ENCODE peak calls at places on chromosomes 5 and 9, in nine cellular contexts. N is stimulated activated CD4-positive, alpha-beta T cell treated with anti-CD3 and anti-CD28 coated beads, Interleukin-1b, Interleukin-23, amount 100 ng/mL, for 1 hour; I is CD8-positive, alpha-beta memory T cell; K is MCF 10A; Q is cardiac muscle cell; T is lung; L is cerebellar cortex; P is NCI-H1694 treated with DMSO at 0.1 percent for 48 hours; U is neural progenitor cell. V is an unnamed sample.

GRCh38 chr5:133697536-133698258 is 85.4 kb upstream of the FSTL4 start:
- DNase-seq in I (no peak), K (no peak), U (no peak), P (no peak), T (no peak), L (no peak), N (no peak), Q (no peak), V (no peak)

GRCh38 chr9:104256031-104256709 is 162.1 kb downstream of the SMC2 start:
- DNase-seq in U (no peak), I (no peak), Q (peak; percentile 6), T (no peak), K (peak; percentile 55), N (no peak), L (no peak), P (no peak), V (peak; percentile 27)

GRCh38 chr5:174589599-174589998 is 134.8 kb upstream of the MSX2 start:
- DNase-seq in U (peak; percentile 62), K (no peak), N (no peak), T (no peak), I (no peak), Q (no peak), P (no peak), L (no peak), V (no peak)

GRCh38 chr5:78530342-78531096 is 118.1 kb downstream of the LHFPL2 start:
- DNase-seq in P (no peak), K (peak; percentile 42), N (no peak), U (no peak), Q (peak; percentile 89), I (no peak), T (no peak), L (no peak), V (no peak)

GRCh38 chr5:152634596-152634995 is 229.5 kb upstream of the NMUR2 start:
- DNase-seq in L (peak; percentile 97), T (no peak), U (peak; percentile 92), P (peak; percentile 78), Q (no peak), K (no peak), I (no peak), N (no peak), V (no peak)

GRCh38 chr9:75885652-75886051 is 4.8 kb upstream of the PCSK5 start:
- DNase-seq in T (no peak), I (no peak), K (no peak), N (no peak), U (no peak), Q (no peak), P (no peak), L (no peak), V (no peak)

GRCh38 chr9:99873531-99873930 is 32.9 kb upstream of the STX17 start:
- DNase-seq in K (peak; percentile 73), P (no peak), U (no peak), I (no peak), Q (no peak), T (no peak), L (no peak), N (no peak), V (no peak)

GRCh38 chr9:135914921-135915320 is 7.6 kb upstream of the CAMSAP1 start:
- DNase-seq in U (no peak), I (no peak), L (no peak), P (no peak), N (no peak), T (no peak), K (no peak), Q (no peak), V (no peak)

GRCh38 chr5:168409601-168410458 is 76.4 kb upstream of the RARS1 start:
- DNase-seq in P (no peak), I (no peak), T (no peak), N (no peak), U (no peak), K (peak; percentile 83), L (no peak), Q (peak; percentile 88), V (no peak)

GRCh38 chr5:59810041-59810440 is 83.5 kb downstream of the PDE4D start:
- DNase-seq in K (peak; percentile 66), I (peak; percentile 53), P (peak; percentile 53), Q (peak; percentile 87), U (peak; percentile 72), N (peak; percentile 7), L (peak; percentile 78), T (peak; percentile 67), V (peak; percentile 37)

GRCh38 chr9:37944671-37945481 is 40.9 kb upstream of the SLC25A51 start:
- DNase-seq in N (no peak), L (no peak), K (peak; percentile 74), Q (peak; percentile 44), P (no peak), U (peak; percentile 63), T (no peak), I (no peak), V (no peak)

GRCh38 chr5:127089206-127089605 is 15.9 kb upstream of the C5orf63 start:
- DNase-seq in N (no peak), Q (no peak), K (no peak), U (no peak), T (no peak), P (no peak), L (no peak), I (no peak), V (no peak)

GRCh38 chr9:89177021-89177400 is 1.6 kb downstream of the SHC3 start:
- DNase-seq in U (peak; percentile 48), I (no peak), K (no peak), T (no peak), L (no peak), Q (peak; percentile 70), P (peak; percentile 25), N (no peak), V (no peak)

V was measured in DMS 273 treated with DMSO at 0.1 percent for 48 hours.